ENCODE peak calls at places on chromosomes 4 and X, in seven cellular contexts. M is SK-N-SH, O is hepatocyte, Q is MM.1S, L is PC-3, I is tibial artery, E is esophagus muscularis mucosa. K is an unnamed sample.

GRCh38 chrX:71623714-71624113 is 5.4 kb upstream of the CXCR3 start:
- DNase-seq in M (no peak), O (no peak), Q (no peak), L (no peak), I (no peak), E (no peak), K (no peak)

GRCh38 chr4:150136036-150136435 is 57.8 kb downstream of the DCLK2 start:
- DNase-seq in M (no peak), O (no peak), Q (no peak), L (no peak), I (no peak), E (no peak), K (no peak)

GRCh38 chrX:69153060-69153730 is 12.1 kb downstream of the PJA1 start:
- DNase-seq in M (peak; percentile 15), O (peak; percentile 67), Q (no peak), L (no peak), I (no peak), E (peak; percentile 47), K (no peak)

GRCh38 chr4:118889313-118889694 is 650 bp downstream of the SYNPO2 start:
- DNase-seq in M (no peak), O (no peak), Q (no peak), L (no peak), I (no peak), E (no peak), K (no peak)

GRCh38 chr4:27318740-27319139 is 458.1 kb downstream of the STIM2 start:
- DNase-seq in M (peak; percentile 11), O (peak; percentile 57), Q (no peak), L (peak; percentile 54), I (no peak), E (no peak), K (no peak)

GRCh38 chr4:159966741-159967140 is 863.9 kb downstream of the RAPGEF2 start:
- DNase-seq in M (no peak), O (no peak), Q (no peak), L (no peak), I (no peak), E (no peak), K (no peak)

GRCh38 chr4:40622913-40623312 is 6.8 kb downstream of the RBM47 start:
- DNase-seq in M (no peak), O (no peak), Q (no peak), L (peak; percentile 92), I (no peak), E (no peak), K (peak; percentile 94)

GRCh38 chrX:66045894-66046293 is 6.0 kb upstream of the VSIG4 start:
- DNase-seq in M (no peak), O (no peak), Q (no peak), L (no peak), I (no peak), E (no peak), K (no peak)

GRCh38 chr4:145195167-145195952 is 15.0 kb upstream of the OTUD4 start:
- DNase-seq in M (no peak), O (peak; percentile 16), Q (peak; percentile 70), L (peak; percentile 82), I (no peak), E (no peak), K (no peak)

GRCh38 chrX:68695206-68695845 is 47.9 kb downstream of the STARD8 start:
- DNase-seq in M (no peak), O (no peak), Q (no peak), L (no peak), I (no peak), E (no peak), K (no peak)

GRCh38 chr4:39362827-39363226 is 3.3 kb downstream of the RFC1 start:
- DNase-seq in M (no peak), O (no peak), Q (no peak), L (no peak), I (no peak), E (no peak), K (no peak)

GRCh38 chr4:39354178-39354503 is 12.0 kb downstream of the RFC1 start:
- DNase-seq in M (no peak), O (peak; percentile 12), Q (peak; percentile 22), L (no peak), I (no peak), E (no peak), K (no peak)

GRCh38 chr4:39353478-39354177 is 12.5 kb downstream of the RFC1 start:
- DNase-seq in M (peak; percentile 41), O (peak; percentile 20), Q (peak; percentile 93), L (no peak), I (no peak), E (no peak), K (no peak)

DNA sequence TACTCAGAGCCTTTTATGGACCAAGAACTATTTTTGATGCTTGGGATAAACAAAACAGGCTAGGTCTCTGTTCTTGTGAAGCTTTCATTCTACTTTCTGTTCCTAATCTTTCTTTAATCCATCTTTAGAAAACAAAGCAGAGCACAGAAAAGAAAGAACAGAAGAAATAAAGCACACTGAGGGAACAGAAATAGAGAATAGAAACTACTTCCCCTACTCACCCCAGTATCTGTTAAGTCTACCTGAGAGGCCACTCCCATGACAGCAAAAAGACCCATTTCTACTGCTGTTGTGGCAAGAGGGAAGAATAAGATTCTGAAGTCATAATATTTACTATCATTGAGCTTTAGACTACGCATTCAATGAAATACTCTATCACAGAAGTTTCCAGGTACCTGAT is 9.2 kb downstream of the RFC1 start:
- DNase-seq in M (no peak), O (no peak), Q (peak; percentile 45), L (no peak), I (no peak), E (no peak), K (no peak)
- H3K27ac ChIP-seq in M (peak overlapping the region; percentile 1), O (no peak overlapping the region), Q (peak overlapping the region; percentile 52), L (no peak overlapping the region), I (no peak overlapping the region), E (no peak overlapping the region), K (peak overlapping the region; percentile 32)

GRCh38 chr4:174749091-174749490 is 80.0 kb downstream of the GLRA3 start:
- DNase-seq in M (no peak), O (no peak), Q (no peak), L (no peak), I (no peak), E (no peak), K (no peak)

GRCh38 chr4:174757736-174758135 is 71.3 kb downstream of the GLRA3 start:
- DNase-seq in M (no peak), O (no peak), Q (no peak), L (no peak), I (no peak), E (no peak), K (no peak)

DNA sequence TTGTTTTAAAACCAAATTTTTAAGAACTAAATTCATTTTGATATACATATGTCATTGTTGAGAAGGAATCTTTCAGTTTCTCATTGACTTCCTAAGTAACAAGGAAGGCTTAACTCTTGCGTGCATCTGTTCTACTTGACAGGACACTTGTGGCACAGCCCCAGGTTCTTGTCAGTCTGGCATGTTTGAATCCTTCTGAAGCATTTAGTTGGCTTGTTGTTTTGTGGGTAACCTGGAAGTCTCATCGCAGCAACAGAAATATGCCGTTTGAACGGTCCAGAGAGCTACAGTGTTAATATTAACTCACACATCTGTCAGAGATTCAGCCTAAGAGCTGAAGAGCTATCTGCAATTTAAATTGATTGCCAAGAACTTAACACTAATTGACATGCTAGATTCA is 76.0 kb downstream of the GLRA3 start:
- DNase-seq in M (no peak), O (no peak), Q (no peak), L (no peak), I (no peak), E (no peak), K (no peak)
- H3K27ac ChIP-seq in M (no peak overlapping the region), O (no peak overlapping the region), Q (no peak overlapping the region), L (no peak overlapping the region), I (no peak overlapping the region), E (no peak overlapping the region), K (no peak overlapping the region)

DNA sequence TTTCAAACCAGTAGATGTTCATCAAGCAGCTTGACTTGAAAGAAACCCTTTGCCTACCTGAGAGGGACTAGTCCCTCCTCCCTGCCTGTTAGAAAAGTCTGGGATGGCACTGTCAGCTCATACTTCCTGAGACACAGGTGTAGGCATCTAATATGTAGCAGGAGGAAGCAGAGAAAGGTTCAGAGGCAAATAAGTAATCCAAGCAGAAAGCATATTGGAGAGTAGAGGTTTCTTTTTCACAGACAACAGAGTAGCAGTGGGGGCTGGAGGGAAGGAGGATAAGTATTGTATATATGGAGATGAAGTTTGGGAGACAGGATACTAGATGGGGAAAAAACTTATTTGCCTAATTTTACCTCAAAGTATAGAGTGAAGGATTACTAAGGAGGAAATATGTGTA is 81.5 kb downstream of the FNIP2 start:
- DNase-seq in M (no peak), O (no peak), Q (no peak), L (no peak), I (no peak), E (no peak), K (no peak)
- H3K27ac ChIP-seq in M (no peak overlapping the region), O (no peak overlapping the region), Q (peak overlapping the region; percentile 22), L (peak overlapping the region; percentile 9), I (peak overlapping the region; percentile 8), E (peak overlapping the region; percentile 18), K (no peak overlapping the region)

GRCh38 chr4:175034986-175035705 is 117.0 kb downstream of the ADAM29 start:
- DNase-seq in M (no peak), O (no peak), Q (no peak), L (no peak), I (no peak), E (no peak), K (no peak)
- H3K27ac ChIP-seq in M (no peak overlapping the region), O (no peak overlapping the region), Q (no peak overlapping the region), L (no peak overlapping the region), I (no peak overlapping the region), E (no peak overlapping the region), K (no peak overlapping the region)

GRCh38 chr4:13922873-13923645 is 295.5 kb upstream of the BOD1L1 start:
- DNase-seq in M (no peak), O (no peak), Q (peak; percentile 34), L (no peak), I (no peak), E (peak; percentile 66), K (no peak)
- H3K27ac ChIP-seq in M (peak overlapping the region; percentile 99), O (no peak overlapping the region), Q (peak overlapping the region; percentile 97), L (no peak overlapping the region), I (no peak overlapping the region), E (no peak overlapping the region), K (no peak overlapping the region)

DNA sequence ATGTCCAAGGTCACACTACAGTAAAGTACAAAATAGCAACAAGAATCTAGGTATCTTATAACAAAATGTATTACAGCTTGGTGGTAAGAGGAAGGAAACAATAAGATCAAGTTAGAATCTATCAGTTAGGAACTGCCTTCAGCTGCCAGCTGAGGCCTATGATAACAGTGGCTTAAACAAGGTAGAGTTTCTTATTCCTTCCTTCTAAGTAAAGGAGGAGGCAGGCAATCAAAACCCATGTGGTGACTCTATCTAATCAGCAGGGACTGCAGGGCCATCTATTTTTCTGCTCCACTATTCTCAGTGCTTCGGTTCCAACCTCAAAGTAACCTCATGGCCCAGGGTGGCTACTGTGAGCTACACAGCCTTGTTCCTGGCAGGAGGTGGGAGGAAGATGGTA is 10.9 kb downstream of the SH3D19 start:
- DNase-seq in M (no peak), O (no peak), Q (no peak), L (no peak), I (no peak), E (peak; percentile 42), K (no peak)
- H3K27ac ChIP-seq in M (no peak overlapping the region), O (peak overlapping the region; percentile 74), Q (no peak overlapping the region), L (peak overlapping the region; percentile 18), I (peak overlapping the region; percentile 30), E (peak overlapping the region; percentile 76), K (peak overlapping the region; percentile 64)

GRCh38 chr4:147985376-147985775 is 253.5 kb downstream of the ARHGAP10 start:
- DNase-seq in M (no peak), O (no peak), Q (no peak), L (no peak), I (no peak), E (no peak), K (no peak)
- H3K27ac ChIP-seq in M (no peak overlapping the region), O (no peak overlapping the region), Q (no peak overlapping the region), L (no peak overlapping the region), I (no peak overlapping the region), E (no peak overlapping the region), K (no peak overlapping the region)

K was measured in epithelial cell of prostate.